ENCODE peak calls at places on chromosome 9, in five cellular contexts. Z, Q, R, S and I are unnamed samples.

GRCh38 chr9:113956901-113957777 is 81.0 kb downstream of the ZNF618 start:
- DNase-seq in Z (no peak), S (no peak), Q (no peak), R (no peak), I (no peak)

GRCh38 chr9:121914604-121915303 is 178.4 kb downstream of the TTLL11 start:
- DNase-seq in Q (no peak), Z (no peak), S (no peak), R (no peak), I (peak; percentile 29)

GRCh38 chr9:16136961-16137360 is 584.1 kb downstream of the CCDC171 start:
- DNase-seq in R (peak; percentile 20), S (no peak), Q (no peak), Z (no peak), I (no peak)

GRCh38 chr9:69985971-69986370 is 57.7 kb upstream of the MAMDC2 start:
- DNase-seq in R (no peak), Q (no peak), Z (no peak), S (no peak), I (no peak)

GRCh38 chr9:21965401-21965951 is 28.7 kb downstream of the CDKN2A start:
- DNase-seq in R (peak; percentile 40), Q (peak; percentile 81), S (no peak), Z (no peak), I (peak; percentile 64)

GRCh38 chr9:34459941-34460340 is 1.3 kb downstream of the DNAI1 start:
- DNase-seq in Q (no peak), Z (no peak), S (no peak), R (no peak), I (no peak)

GRCh38 chr9:14687042-14687719 is 6.1 kb downstream of the ZDHHC21 start:
- DNase-seq in S (no peak), R (no peak), Z (no peak), Q (no peak), I (no peak)

GRCh38 chr9:78031271-78031825 is at the start of gene GNAQ:
- DNase-seq in S (no peak), Q (peak; percentile 46), R (peak; percentile 35), Z (no peak), I (no peak)

GRCh38 chr9:108836771-108837170 is 19.0 kb downstream of the ACTL7B start:
- DNase-seq in R (no peak), Q (no peak), S (no peak), Z (no peak), I (no peak)

GRCh38 chr9:131081868-131082267 is 14.5 kb upstream of the AIF1L start:
- DNase-seq in Z (no peak), Q (no peak), R (no peak), S (no peak), I (no peak)

GRCh38 chr9:9942764-9943424 is 669.9 kb downstream of the PTPRD start:
- DNase-seq in Q (peak; percentile 76), Z (peak; percentile 57), S (peak; percentile 7), R (peak; percentile 36), I (peak; percentile 63)

GRCh38 chr9:114285166-114285867 is 37.6 kb upstream of the ORM1 start:
- DNase-seq in Z (no peak), R (no peak), S (no peak), Q (peak; percentile 11), I (no peak)

GRCh38 chr9:78578016-78578555 is 281.2 kb downstream of the PSAT1 start:
- DNase-seq in R (no peak), Z (no peak), Q (no peak), S (no peak), I (no peak)

GRCh38 chr9:4769321-4770080 is 23.2 kb upstream of the RCL1 start:
- DNase-seq in Z (no peak), S (no peak), R (no peak), Q (no peak), I (no peak)

GRCh38 chr9:91734371-91734981 is 215.6 kb downstream of the ROR2 start:
- DNase-seq in R (peak; percentile 77), Q (peak; percentile 82), Z (peak; percentile 47), S (peak; percentile 67), I (peak; percentile 74)

GRCh38 chr9:93634311-93635185 is 58.2 kb downstream of the PHF2 start:
- DNase-seq in S (no peak), Z (no peak), Q (no peak), R (no peak), I (no peak)

GRCh38 chr9:36276840-36277239 is 18.6 kb upstream of the GNE start:
- DNase-seq in Z (no peak), S (no peak), Q (no peak), R (no peak), I (peak; percentile 75)

GRCh38 chr9:82466616-82467251 is 478.2 kb downstream of the SPATA31D1 start:
- DNase-seq in Q (peak; percentile 81), R (peak; percentile 11), S (no peak), Z (peak; percentile 4), I (no peak)

GRCh38 chr9:114098660-114099522 is at the start of gene KIF12:
- DNase-seq in S (peak; percentile 60), Z (no peak), R (no peak), Q (peak; percentile 89), I (peak; percentile 90)

GRCh38 chr9:76369583-76369982 is 24.6 kb downstream of the RFK start:
- DNase-seq in R (no peak), Z (peak; percentile 86), Q (no peak), S (no peak), I (peak; percentile 69)

GRCh38 chr9:23686257-23686656 is 139.8 kb downstream of the ELAVL2 start:
- DNase-seq in Q (no peak), S (no peak), Z (no peak), R (no peak), I (peak; percentile 18)

GRCh38 chr9:99403371-99403770 is 181.3 kb downstream of the SEC61B start:
- DNase-seq in S (no peak), Q (no peak), R (no peak), Z (no peak), I (no peak)

GRCh38 chr9:93123561-93124283 is 10.3 kb downstream of the NINJ1 start:
- DNase-seq in Z (no peak), S (no peak), Q (no peak), R (no peak), I (no peak)

GRCh38 chr9:136825295-136826187 is 16.7 kb upstream of the AJM1 start:
- DNase-seq in S (no peak), Z (no peak), R (no peak), Q (peak; percentile 23), I (no peak)

GRCh38 chr9:110078626-110079025 is 129.3 kb downstream of the C9orf152 start:
- DNase-seq in R (no peak), S (no peak), Q (no peak), Z (no peak), I (no peak)

GRCh38 chr9:6197330-6197729 is 18.3 kb upstream of the IL33 start:
- DNase-seq in Z (peak; percentile 5), S (no peak), R (no peak), Q (no peak), I (peak; percentile 32)
- TF ChIP-seq CTCF in Z (peak; percentile 58), S (no peak), R (peak; percentile 47), Q (peak; percentile 52), I (peak; percentile 40)

DNA sequence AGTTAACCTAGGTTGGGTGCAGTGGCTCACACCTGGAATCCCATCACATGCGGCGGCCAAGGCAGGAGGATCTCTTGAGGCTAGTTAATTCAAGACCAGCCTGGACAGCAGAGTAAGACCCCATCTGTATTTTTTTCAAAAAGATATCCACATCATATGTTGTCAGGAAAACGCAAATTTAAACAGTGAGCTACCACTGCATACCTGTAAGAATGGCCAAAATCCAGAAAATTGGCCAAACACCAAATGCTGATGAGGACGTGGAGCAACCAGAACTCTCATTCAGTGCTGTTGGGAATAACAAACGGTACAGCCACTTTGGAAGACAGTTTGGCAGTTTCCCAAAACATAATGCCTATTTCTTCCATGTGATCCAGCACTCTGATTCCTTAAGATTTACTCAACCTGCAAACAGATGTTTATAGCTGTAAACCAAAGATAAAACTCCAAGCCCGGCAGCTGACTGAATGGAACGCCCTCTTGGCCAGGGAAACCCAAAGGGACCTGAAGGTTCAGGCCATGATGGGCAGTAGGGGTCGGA is 12.4 kb downstream of the CEL start:
- DNase-seq in Q (no peak), S (no peak), Z (no peak), R (no peak), I (no peak)
- TF ChIP-seq CTCF in Q (no peak), S (no peak), Z (no peak), R (no peak), I (no peak)

GRCh38 chr9:20606637-20607036 is 15.7 kb downstream of the MLLT3 start:
- DNase-seq in Q (no peak), S (no peak), R (peak; percentile 11), Z (no peak), I (no peak)

GRCh38 chr9:20608582-20608981 is 13.7 kb downstream of the MLLT3 start:
- DNase-seq in Q (no peak), R (no peak), Z (no peak), S (no peak), I (no peak)

GRCh38 chr9:20614602-20615216 is 7.6 kb downstream of the MLLT3 start:
- DNase-seq in R (no peak), Q (no peak), S (no peak), Z (no peak), I (no peak)

GRCh38 chr9:20616808-20617207 is 5.5 kb downstream of the MLLT3 start:
- DNase-seq in S (no peak), R (no peak), Z (no peak), Q (no peak), I (no peak)

GRCh38 chr9:20611751-20612287 is 10.5 kb downstream of the MLLT3 start:
- DNase-seq in Z (peak; percentile 12), S (no peak), R (no peak), Q (no peak), I (no peak)
- TF ChIP-seq CTCF in Z (peak; percentile 53), S (no peak), R (peak; percentile 46), Q (peak; percentile 15), I (no peak)

GRCh38 chr9:127451681-127452480 is 571 bp downstream of the LRSAM1 start:
- DNase-seq in Z (peak; percentile 75), S (peak; percentile 46), R (peak; percentile 47), Q (peak; percentile 41), I (peak; percentile 68)

GRCh38 chr9:127450831-127451680 is at the start of the genes LRSAM1 and RPL12:
- DNase-seq in S (peak; percentile 96), Z (peak; percentile 96), Q (peak; percentile 98), R (peak; percentile 98), I (peak; percentile 98)

GRCh38 chr9:127455299-127455992 is 4.1 kb downstream of the LRSAM1 start:
- DNase-seq in S (no peak), Z (peak; percentile 52), Q (no peak), R (peak; percentile 46), I (peak; percentile 40)

GRCh38 chr9:127450170-127450830 is 906 bp downstream of the RPL12 start:
- DNase-seq in Z (peak; percentile 39), Q (no peak), R (no peak), S (no peak), I (peak; percentile 34)

GRCh38 chr9:127452481-127453092 is 1.3 kb downstream of the LRSAM1 start:
- DNase-seq in Q (no peak), Z (no peak), R (peak; percentile 66), S (peak; percentile 52), I (peak; percentile 90)
- TF ChIP-seq CTCF in Q (no peak), Z (no peak), R (no peak), S (no peak), I (no peak)